ENCODE peak calls at places on chromosomes 5 and 9, in nine cellular contexts. One of them, this sample, is unnamed.

GRCh38 chr9:18826248-18826647 is 206.8 kb downstream of the SAXO1 start:
- DNase-seq in tibial nerve: no peak
- DNase-seq in left ventricle myocardium inferior: no peak
- DNase-seq in fibroblast of mammary gland: no peak
- DNase-seq in spleen: no peak
- DNase-seq in fibroblast of lung: no peak
- DNase-seq in psoas muscle: no peak
- DNase-seq in epithelial cell of esophagus: no peak
- DNase-seq in heart right ventricle: no peak
- DNase-seq in this sample: no peak

GRCh38 chr5:71586052-71586940 is 844 bp upstream of the MCCC2 start:
- DNase-seq in tibial nerve: no peak
- DNase-seq in left ventricle myocardium inferior: no peak
- DNase-seq in fibroblast of mammary gland: peak; percentile 77
- DNase-seq in spleen: no peak
- DNase-seq in fibroblast of lung: peak; percentile 33
- DNase-seq in psoas muscle: no peak
- DNase-seq in epithelial cell of esophagus: no peak
- DNase-seq in heart right ventricle: no peak
- DNase-seq in this sample: peak; percentile 76

GRCh38 chr5:1515921-1516571 is 7.7 kb downstream of the LPCAT1 start:
- DNase-seq in tibial nerve: no peak
- DNase-seq in left ventricle myocardium inferior: peak; percentile 10
- DNase-seq in fibroblast of mammary gland: peak; percentile 65
- DNase-seq in spleen: peak; percentile 77
- DNase-seq in fibroblast of lung: peak; percentile 45
- DNase-seq in psoas muscle: peak; percentile 6
- DNase-seq in epithelial cell of esophagus: peak; percentile 94
- DNase-seq in heart right ventricle: peak; percentile 4
- DNase-seq in this sample: no peak

GRCh38 chr5:99721487-99721886 is 792.7 kb upstream of the CHD1 start:
- DNase-seq in tibial nerve: no peak
- DNase-seq in left ventricle myocardium inferior: no peak
- DNase-seq in fibroblast of mammary gland: no peak
- DNase-seq in spleen: no peak
- DNase-seq in fibroblast of lung: no peak
- DNase-seq in psoas muscle: no peak
- DNase-seq in epithelial cell of esophagus: no peak
- DNase-seq in heart right ventricle: no peak
- DNase-seq in this sample: no peak

GRCh38 chr5:150624334-150625163 is 15.9 kb upstream of the SYNPO start:
- DNase-seq in tibial nerve: no peak
- DNase-seq in left ventricle myocardium inferior: peak; percentile 60
- DNase-seq in fibroblast of mammary gland: no peak
- DNase-seq in spleen: no peak
- DNase-seq in fibroblast of lung: no peak
- DNase-seq in psoas muscle: peak; percentile 48
- DNase-seq in epithelial cell of esophagus: peak; percentile 38
- DNase-seq in heart right ventricle: peak; percentile 60
- DNase-seq in this sample: peak; percentile 52

GRCh38 chr5:53059281-53059680 is 50.3 kb downstream of the MOCS2 start:
- DNase-seq in tibial nerve: no peak
- DNase-seq in left ventricle myocardium inferior: no peak
- DNase-seq in fibroblast of mammary gland: peak; percentile 27
- DNase-seq in spleen: no peak
- DNase-seq in fibroblast of lung: peak; percentile 13
- DNase-seq in psoas muscle: no peak
- DNase-seq in epithelial cell of esophagus: peak; percentile 36
- DNase-seq in heart right ventricle: no peak
- DNase-seq in this sample: no peak

GRCh38 chr5:136655429-136655828 is 290.1 kb upstream of the TRPC7 start:
- DNase-seq in tibial nerve: no peak
- DNase-seq in left ventricle myocardium inferior: no peak
- DNase-seq in fibroblast of mammary gland: no peak
- DNase-seq in spleen: no peak
- DNase-seq in fibroblast of lung: peak; percentile 79
- DNase-seq in psoas muscle: no peak
- DNase-seq in epithelial cell of esophagus: peak; percentile 29
- DNase-seq in heart right ventricle: no peak
- DNase-seq in this sample: no peak

GRCh38 chr9:108991479-108991878 is 21.8 kb downstream of the CTNNAL1 start:
- DNase-seq in tibial nerve: no peak
- DNase-seq in left ventricle myocardium inferior: no peak
- DNase-seq in fibroblast of mammary gland: no peak
- DNase-seq in spleen: no peak
- DNase-seq in fibroblast of lung: peak; percentile 66
- DNase-seq in psoas muscle: no peak
- DNase-seq in epithelial cell of esophagus: no peak
- DNase-seq in heart right ventricle: no peak
- DNase-seq in this sample: no peak

GRCh38 chr5:146971401-146971800 is 92.8 kb upstream of the PPP2R2B start:
- DNase-seq in tibial nerve: no peak
- DNase-seq in left ventricle myocardium inferior: no peak
- DNase-seq in fibroblast of mammary gland: no peak
- DNase-seq in spleen: no peak
- DNase-seq in fibroblast of lung: no peak
- DNase-seq in psoas muscle: no peak
- DNase-seq in epithelial cell of esophagus: no peak
- DNase-seq in heart right ventricle: no peak
- DNase-seq in this sample: no peak

GRCh38 chr5:17190799-17191391 is 26.5 kb upstream of the BASP1 start:
- DNase-seq in tibial nerve: no peak
- DNase-seq in left ventricle myocardium inferior: no peak
- DNase-seq in fibroblast of mammary gland: no peak
- DNase-seq in spleen: no peak
- DNase-seq in fibroblast of lung: peak; percentile 74
- DNase-seq in psoas muscle: no peak
- DNase-seq in epithelial cell of esophagus: no peak
- DNase-seq in heart right ventricle: no peak
- DNase-seq in this sample: no peak

GRCh38 chr9:15104826-15105420 is 194.7 kb upstream of the FREM1 start:
- DNase-seq in tibial nerve: peak; percentile 16
- DNase-seq in left ventricle myocardium inferior: no peak
- DNase-seq in fibroblast of mammary gland: peak; percentile 47
- DNase-seq in spleen: no peak
- DNase-seq in fibroblast of lung: peak; percentile 23
- DNase-seq in psoas muscle: no peak
- DNase-seq in epithelial cell of esophagus: peak; percentile 61
- DNase-seq in heart right ventricle: no peak
- DNase-seq in this sample: peak; percentile 50

GRCh38 chr9:120701248-120701647 is 13.0 kb downstream of the MEGF9 start:
- DNase-seq in tibial nerve: no peak
- DNase-seq in left ventricle myocardium inferior: no peak
- DNase-seq in fibroblast of mammary gland: no peak
- DNase-seq in spleen: no peak
- DNase-seq in fibroblast of lung: peak; percentile 37
- DNase-seq in psoas muscle: no peak
- DNase-seq in epithelial cell of esophagus: no peak
- DNase-seq in heart right ventricle: no peak
- DNase-seq in this sample: no peak

GRCh38 chr9:22244141-22245011 is 202.2 kb upstream of the DMRTA1 start:
- DNase-seq in tibial nerve: peak; percentile 15
- DNase-seq in left ventricle myocardium inferior: no peak
- DNase-seq in fibroblast of mammary gland: peak; percentile 65
- DNase-seq in spleen: peak; percentile 71
- DNase-seq in fibroblast of lung: peak; percentile 63
- DNase-seq in psoas muscle: no peak
- DNase-seq in epithelial cell of esophagus: peak; percentile 73
- DNase-seq in heart right ventricle: no peak
- DNase-seq in this sample: peak; percentile 48

GRCh38 chr5:175718401-175719108 is 60.7 kb downstream of the HRH2 start:
- DNase-seq in tibial nerve: peak; percentile 48
- DNase-seq in left ventricle myocardium inferior: peak; percentile 68
- DNase-seq in fibroblast of mammary gland: no peak
- DNase-seq in spleen: no peak
- DNase-seq in fibroblast of lung: no peak
- DNase-seq in psoas muscle: peak; percentile 49
- DNase-seq in epithelial cell of esophagus: peak; percentile 39
- DNase-seq in heart right ventricle: peak; percentile 65
- DNase-seq in this sample: peak; percentile 15

GRCh38 chr5:99605904-99606303 is 677.1 kb upstream of the CHD1 start:
- DNase-seq in tibial nerve: no peak
- DNase-seq in left ventricle myocardium inferior: no peak
- DNase-seq in fibroblast of mammary gland: no peak
- DNase-seq in spleen: peak; percentile 24
- DNase-seq in fibroblast of lung: no peak
- DNase-seq in psoas muscle: no peak
- DNase-seq in epithelial cell of esophagus: no peak
- DNase-seq in heart right ventricle: no peak
- DNase-seq in this sample: peak; percentile 20

GRCh38 chr5:181045316-181045715 is 5.2 kb downstream of the BTNL9 start:
- DNase-seq in tibial nerve: no peak
- DNase-seq in left ventricle myocardium inferior: no peak
- DNase-seq in fibroblast of mammary gland: no peak
- DNase-seq in spleen: peak; percentile 61
- DNase-seq in fibroblast of lung: no peak
- DNase-seq in psoas muscle: no peak
- DNase-seq in epithelial cell of esophagus: no peak
- DNase-seq in heart right ventricle: no peak
- DNase-seq in this sample: peak; percentile 10

GRCh38 chr5:181050016-181050415 is 9.9 kb downstream of the BTNL9 start:
- DNase-seq in tibial nerve: no peak
- DNase-seq in left ventricle myocardium inferior: no peak
- DNase-seq in fibroblast of mammary gland: no peak
- DNase-seq in spleen: no peak
- DNase-seq in fibroblast of lung: no peak
- DNase-seq in psoas muscle: no peak
- DNase-seq in epithelial cell of esophagus: no peak
- DNase-seq in heart right ventricle: no peak
- DNase-seq in this sample: no peak

GRCh38 chr5:181047288-181047687 is 7.2 kb downstream of the BTNL9 start:
- DNase-seq in tibial nerve: no peak
- DNase-seq in left ventricle myocardium inferior: no peak
- DNase-seq in fibroblast of mammary gland: no peak
- DNase-seq in spleen: no peak
- DNase-seq in fibroblast of lung: no peak
- DNase-seq in psoas muscle: no peak
- DNase-seq in epithelial cell of esophagus: no peak
- DNase-seq in heart right ventricle: no peak
- DNase-seq in this sample: no peak

GRCh38 chr5:181044662-181045305 is 4.7 kb downstream of the BTNL9 start:
- DNase-seq in tibial nerve: no peak
- DNase-seq in left ventricle myocardium inferior: peak; percentile 53
- DNase-seq in fibroblast of mammary gland: peak; percentile 44
- DNase-seq in spleen: peak; percentile 38
- DNase-seq in fibroblast of lung: no peak
- DNase-seq in psoas muscle: peak; percentile 37
- DNase-seq in epithelial cell of esophagus: no peak
- DNase-seq in heart right ventricle: peak; percentile 69
- DNase-seq in this sample: peak; percentile 17

GRCh38 chr5:181047921-181048320 is 7.9 kb downstream of the BTNL9 start:
- DNase-seq in tibial nerve: no peak
- DNase-seq in left ventricle myocardium inferior: no peak
- DNase-seq in fibroblast of mammary gland: no peak
- DNase-seq in spleen: peak; percentile 43
- DNase-seq in fibroblast of lung: no peak
- DNase-seq in psoas muscle: no peak
- DNase-seq in epithelial cell of esophagus: no peak
- DNase-seq in heart right ventricle: no peak
- DNase-seq in this sample: no peak
- H3K4me3 ChIP-seq in tibial nerve: no peak overlapping the region
- H3K4me3 ChIP-seq in left ventricle myocardium inferior: no peak overlapping the region
- H3K4me3 ChIP-seq in fibroblast of mammary gland: no peak overlapping the region
- H3K4me3 ChIP-seq in spleen: no peak overlapping the region
- H3K4me3 ChIP-seq in fibroblast of lung: no peak overlapping the region
- H3K4me3 ChIP-seq in psoas muscle: no peak overlapping the region
- H3K4me3 ChIP-seq in epithelial cell of esophagus: no peak overlapping the region
- H3K4me3 ChIP-seq in heart right ventricle: no peak overlapping the region
- H3K4me3 ChIP-seq in this sample: no peak overlapping the region

DNA sequence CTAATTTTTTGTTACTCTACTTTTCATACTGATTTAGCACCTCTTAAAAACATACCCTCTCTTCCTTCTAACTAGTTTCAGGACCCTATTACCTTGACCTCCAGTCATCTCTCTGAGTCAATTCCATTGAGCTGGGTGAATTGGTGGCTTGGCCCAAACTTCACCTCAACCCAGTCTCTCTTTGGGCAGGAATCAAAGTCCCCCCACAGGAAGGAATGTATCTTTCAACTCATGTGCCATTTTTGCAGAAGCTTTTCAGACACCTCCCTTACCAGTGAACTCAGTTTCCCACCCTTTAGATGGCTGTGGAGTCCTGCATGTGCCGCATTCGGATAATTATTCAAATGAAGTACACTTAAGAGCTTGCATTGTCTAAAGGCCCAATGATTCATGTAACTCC is 693.6 kb downstream of the PTPRD start:
- DNase-seq in tibial nerve: no peak
- DNase-seq in left ventricle myocardium inferior: no peak
- DNase-seq in fibroblast of mammary gland: no peak
- DNase-seq in spleen: no peak
- DNase-seq in fibroblast of lung: no peak
- DNase-seq in psoas muscle: no peak
- DNase-seq in epithelial cell of esophagus: no peak
- DNase-seq in heart right ventricle: no peak
- DNase-seq in this sample: no peak
- TF ChIP-seq CTCF in tibial nerve: no peak
- TF ChIP-seq CTCF in left ventricle myocardium inferior: no peak
- TF ChIP-seq CTCF in fibroblast of mammary gland: no peak
- TF ChIP-seq CTCF in spleen: no peak
- TF ChIP-seq CTCF in fibroblast of lung: no peak
- TF ChIP-seq CTCF in psoas muscle: no peak
- TF ChIP-seq CTCF in epithelial cell of esophagus: no peak
- TF ChIP-seq CTCF in heart right ventricle: no peak
- TF ChIP-seq CTCF in this sample: no peak

DNA sequence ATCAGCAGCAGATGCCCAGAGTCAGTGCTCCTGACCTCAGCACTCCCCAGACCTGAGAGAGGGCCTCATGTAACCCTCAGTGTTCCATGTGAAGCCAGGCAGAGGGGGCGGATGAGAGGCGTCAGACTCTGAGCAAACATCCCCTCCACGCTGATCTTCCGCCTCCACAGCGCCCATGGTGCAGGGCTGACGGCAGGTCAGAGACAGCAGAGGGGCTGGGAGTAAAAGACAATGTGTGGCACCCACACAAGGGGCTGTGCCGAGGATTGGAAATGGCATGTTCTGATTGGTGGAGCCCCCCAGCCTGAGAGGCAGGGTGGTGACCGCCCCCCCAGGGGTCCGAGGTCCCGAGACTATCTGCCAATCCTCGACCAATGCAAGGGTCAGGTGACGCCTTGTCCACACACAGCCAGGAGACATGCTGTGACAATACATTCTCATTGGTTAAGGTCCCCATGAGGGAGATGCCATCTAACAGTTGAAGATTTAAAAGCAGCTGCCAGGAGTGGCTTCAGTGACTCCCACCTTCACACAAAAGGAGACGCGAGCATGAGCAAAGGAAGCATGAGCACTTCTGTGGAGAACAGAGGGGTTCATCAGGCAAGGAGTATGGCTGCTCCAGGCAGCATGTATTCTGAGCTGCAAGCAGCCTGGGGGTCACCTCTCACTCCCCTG is 19.3 kb upstream of the SLC25A51 start:
- DNase-seq in tibial nerve: no peak
- DNase-seq in left ventricle myocardium inferior: no peak
- DNase-seq in fibroblast of mammary gland: no peak
- DNase-seq in spleen: peak; percentile 32
- DNase-seq in fibroblast of lung: no peak
- DNase-seq in psoas muscle: no peak
- DNase-seq in epithelial cell of esophagus: no peak
- DNase-seq in heart right ventricle: no peak
- DNase-seq in this sample: no peak
- H3K4me3 ChIP-seq in tibial nerve: no peak overlapping the region
- H3K4me3 ChIP-seq in left ventricle myocardium inferior: no peak overlapping the region
- H3K4me3 ChIP-seq in fibroblast of mammary gland: no peak overlapping the region
- H3K4me3 ChIP-seq in spleen: no peak overlapping the region
- H3K4me3 ChIP-seq in fibroblast of lung: no peak overlapping the region
- H3K4me3 ChIP-seq in psoas muscle: no peak overlapping the region
- H3K4me3 ChIP-seq in epithelial cell of esophagus: no peak overlapping the region
- H3K4me3 ChIP-seq in heart right ventricle: no peak overlapping the region
- H3K4me3 ChIP-seq in this sample: no peak overlapping the region

GRCh38 chr9:126510564-126510963 is 103.2 kb upstream of the LMX1B start:
- DNase-seq in tibial nerve: no peak
- DNase-seq in left ventricle myocardium inferior: peak; percentile 5
- DNase-seq in fibroblast of mammary gland: no peak
- DNase-seq in spleen: peak; percentile 33
- DNase-seq in fibroblast of lung: no peak
- DNase-seq in psoas muscle: no peak
- DNase-seq in epithelial cell of esophagus: no peak
- DNase-seq in heart right ventricle: no peak
- DNase-seq in this sample: no peak
- TF ChIP-seq CTCF in tibial nerve: no peak
- TF ChIP-seq CTCF in left ventricle myocardium inferior: no peak
- TF ChIP-seq CTCF in fibroblast of mammary gland: no peak
- TF ChIP-seq CTCF in spleen: no peak
- TF ChIP-seq CTCF in fibroblast of lung: no peak
- TF ChIP-seq CTCF in psoas muscle: no peak
- TF ChIP-seq CTCF in epithelial cell of esophagus: no peak
- TF ChIP-seq CTCF in heart right ventricle: no peak
- TF ChIP-seq CTCF in this sample: no peak

This sample was measured in GM12865.